ENCODE peak calls at places on chromosomes 2 and 18, in nine cellular contexts. O is activated T-cell treated with anti-CD3 and anti-CD28 coated beads for 1 hour, Q is KG1, S is prostate gland, T is T-helper 1 cell, C is T follicular helper cell, X is NCI-H69, G is posterior cingulate gyrus, U is retina. N is an unnamed sample.

GRCh38 chr18:58676270-58676669 is 5.0 kb downstream of the MALT1 start:
- DNase-seq in O (no peak), Q (no peak), S (no peak), T (no peak), C (no peak), X (no peak), G (no peak), U (no peak), N (no peak)

GRCh38 chr2:72892506-72893173 is 5.4 kb downstream of the SPR start:
- DNase-seq in O (peak; percentile 32), Q (no peak), S (peak; percentile 51), T (peak; percentile 59), C (no peak), X (peak; percentile 69), G (peak; percentile 67), U (peak; percentile 59), N (peak; percentile 66)

GRCh38 chr2:172307800-172308199 is 119.6 kb upstream of the ITGA6 start:
- DNase-seq in O (no peak), Q (no peak), S (peak; percentile 38), T (no peak), C (no peak), X (peak; percentile 85), G (no peak), U (no peak), N (peak; percentile 17)

GRCh38 chr2:45651415-45652089 is at the start of gene PRKCE:
- DNase-seq in O (peak; percentile 50), Q (no peak), S (peak; percentile 47), T (peak; percentile 40), C (peak; percentile 34), X (peak; percentile 34), G (peak; percentile 47), U (peak; percentile 73), N (peak; percentile 68)

GRCh38 chr2:113178891-113179290 is 5.1 kb downstream of the PSD4 start:
- DNase-seq in O (no peak), Q (no peak), S (no peak), T (no peak), C (no peak), X (no peak), G (no peak), U (no peak), N (no peak)

GRCh38 chr18:5519448-5520362 is 24.1 kb downstream of the EPB41L3 start:
- DNase-seq in O (no peak), Q (no peak), S (no peak), T (no peak), C (no peak), X (peak; percentile 37), G (no peak), U (no peak), N (no peak)

GRCh38 chr2:75488157-75488556 is 72.6 kb downstream of the EVA1A start:
- DNase-seq in O (no peak), Q (no peak), S (no peak), T (no peak), C (no peak), X (no peak), G (no peak), U (no peak), N (no peak)

GRCh38 chr2:11212645-11213044 is 57.4 kb downstream of the SLC66A3 start:
- DNase-seq in O (no peak), Q (no peak), S (no peak), T (no peak), C (no peak), X (no peak), G (no peak), U (no peak), N (no peak)

GRCh38 chr2:16262516-16263178 is 322.3 kb downstream of the MYCN start:
- DNase-seq in O (no peak), Q (no peak), S (no peak), T (no peak), C (no peak), X (no peak), G (no peak), U (no peak), N (no peak)

GRCh38 chr2:174350018-174350417 is 15.3 kb downstream of the SP9 start:
- DNase-seq in O (no peak), Q (no peak), S (no peak), T (no peak), C (no peak), X (peak; percentile 15), G (no peak), U (no peak), N (no peak)

GRCh38 chr2:231714639-231715498 is 6.5 kb downstream of the PTMA start:
- DNase-seq in O (peak; percentile 85), Q (peak; percentile 76), S (peak; percentile 57), T (peak; percentile 64), C (peak; percentile 66), X (peak; percentile 79), G (no peak), U (peak; percentile 87), N (peak; percentile 75)

GRCh38 chr2:1854747-1855146 is 110.4 kb upstream of the PXDN start:
- DNase-seq in O (no peak), Q (no peak), S (no peak), T (no peak), C (no peak), X (peak; percentile 77), G (peak; percentile 53), U (peak; percentile 87), N (peak; percentile 70)

GRCh38 chr2:238240761-238241711 is 1.2 kb upstream of the HES6 start:
- DNase-seq in O (no peak), Q (no peak), S (peak; percentile 63), T (no peak), C (no peak), X (peak; percentile 96), G (no peak), U (peak; percentile 91), N (peak; percentile 88)

GRCh38 chr2:179263460-179264237 is 983 bp downstream of the SESTD1 start:
- DNase-seq in O (peak; percentile 9), Q (no peak), S (no peak), T (peak; percentile 22), C (no peak), X (peak; percentile 70), G (peak; percentile 34), U (peak; percentile 91), N (peak; percentile 30)

GRCh38 chr2:20657522-20658235 is 6.8 kb upstream of the HS1BP3 start:
- DNase-seq in O (no peak), Q (no peak), S (no peak), T (no peak), C (no peak), X (no peak), G (no peak), U (no peak), N (no peak)

GRCh38 chr18:77047803-77048419 is 84.7 kb downstream of the MBP start:
- DNase-seq in O (no peak), Q (no peak), S (no peak), T (no peak), C (no peak), X (no peak), G (no peak), U (no peak), N (no peak)

GRCh38 chr18:9755603-9756002 is 47.5 kb downstream of the RAB31 start:
- DNase-seq in O (no peak), Q (peak; percentile 59), S (no peak), T (no peak), C (no peak), X (no peak), G (no peak), U (peak; percentile 37), N (no peak)

GRCh38 chr2:169619946-169620345 is 35.8 kb downstream of the PPIG start:
- DNase-seq in O (no peak), Q (no peak), S (no peak), T (no peak), C (no peak), X (no peak), G (no peak), U (no peak), N (no peak)

GRCh38 chr18:37476182-37476581 is 89.4 kb downstream of the CELF4 start:
- DNase-seq in O (no peak), Q (no peak), S (no peak), T (peak; percentile 10), C (no peak), X (peak; percentile 82), G (peak; percentile 53), U (peak; percentile 67), N (peak; percentile 11)

GRCh38 chr2:176892818-176893217 is 319.8 kb upstream of the HNRNPA3 start:
- DNase-seq in O (no peak), Q (no peak), S (no peak), T (no peak), C (no peak), X (peak; percentile 65), G (no peak), U (peak; percentile 7), N (no peak)

GRCh38 chr18:58578321-58578720 is 50.6 kb downstream of the ALPK2 start:
- DNase-seq in O (no peak), Q (no peak), S (no peak), T (no peak), C (no peak), X (peak; percentile 45), G (no peak), U (no peak), N (no peak)

GRCh38 chr2:195535911-195536522 is 121.0 kb upstream of the SLC39A10 start:
- DNase-seq in O (peak; percentile 51), Q (peak; percentile 48), S (no peak), T (peak; percentile 96), C (peak; percentile 42), X (no peak), G (no peak), U (no peak), N (peak; percentile 12)

GRCh38 chr2:239936838-239937581 is 88.1 kb downstream of the NDUFA10 start:
- DNase-seq in O (no peak), Q (no peak), S (no peak), T (no peak), C (no peak), X (no peak), G (peak; percentile 10), U (no peak), N (no peak)

GRCh38 chr2:131567891-131568290 is 40.2 kb downstream of the CCDC74A start:
- DNase-seq in O (no peak), Q (no peak), S (no peak), T (no peak), C (no peak), X (no peak), G (no peak), U (no peak), N (no peak)